ENCODE peak calls at places on chromosomes 2 and 18, in five cellular contexts. P is Karpas-422, X is fibroblast of lung, V is gastrocnemius medialis, J is tibial artery. T is an unnamed sample. For H3K27me3 and H3K4me1, the result is how much of the 10 kb centered on the place peaks cover.

GRCh38 chr2:237167934-237168333 is 82.2 kb downstream of the COPS8 start:
- DNase-seq in P (no peak), X (no peak), V (no peak), J (no peak), T (no peak)

GRCh38 chr2:58131191-58132011 is 84.8 kb downstream of the VRK2 start:
- DNase-seq in P (no peak), X (peak), V (no peak), J (no peak), T (no peak)

GRCh38 chr2:10501521-10501961 is 53.4 kb upstream of the ODC1 start:
- DNase-seq in P (no peak), X (no peak), V (no peak), J (peak), T (peak)

GRCh38 chr2:155060906-155061305 is 362.4 kb downstream of the KCNJ3 start:
- DNase-seq in P (no peak), X (no peak), V (no peak), J (no peak), T (no peak)

GRCh38 chr2:48114256-48114655 is 208.0 kb upstream of the FBXO11 start:
- DNase-seq in P (peak), X (peak), V (no peak), J (no peak), T (no peak)

GRCh38 chr2:184004945-184005672 is 593.2 kb upstream of the ZNF804A start:
- DNase-seq in P (no peak), X (no peak), V (no peak), J (no peak), T (no peak)

GRCh38 chr2:226963528-226963927 is 127.7 kb downstream of the RHBDD1 start:
- DNase-seq in P (no peak), X (peak), V (no peak), J (no peak), T (no peak)

GRCh38 chr2:62597323-62597722 is 91.3 kb upstream of the TMEM17 start:
- DNase-seq in P (peak), X (peak), V (no peak), J (no peak), T (no peak)

GRCh38 chr18:48828713-48829442 is 121.9 kb downstream of the SMAD7 start:
- DNase-seq in P (no peak), X (no peak), V (peak), J (peak), T (peak)

GRCh38 chr2:5695641-5696350 is 3.6 kb downstream of the SOX11 start:
- DNase-seq in P (no peak), X (peak), V (no peak), J (no peak), T (no peak)

GRCh38 chr2:43193996-43194869 is 32.2 kb downstream of the ZFP36L2 start:
- DNase-seq in P (no peak), X (no peak), V (no peak), J (no peak), T (no peak)

GRCh38 chr2:99425022-99425421 is 64.8 kb downstream of the REV1 start:
- DNase-seq in P (no peak), X (peak), V (no peak), J (no peak), T (no peak)

GRCh38 chr2:150060341-150060740 is 427.1 kb downstream of the RND3 start:
- DNase-seq in P (no peak), X (no peak), V (no peak), J (no peak), T (no peak)

GRCh38 chr2:120761164-120761861 is 25.6 kb downstream of the GLI2 start:
- DNase-seq in P (no peak), X (no peak), V (no peak), J (peak), T (peak)

GRCh38 chr2:84946204-84947009 is 24.6 kb upstream of the KCMF1 start:
- DNase-seq in P (peak), X (peak), V (no peak), J (peak), T (peak)

GRCh38 chr2:160474319-160474645 is 19.3 kb downstream of the RBMS1 start:
- DNase-seq in P (no peak), X (no peak), V (no peak), J (no peak), T (no peak)
- H3K4me3 ChIP-seq in P (no peak), X (no peak), V (no peak), J (no peak), T (no peak)

GRCh38 chr18:11031966-11032365 is 117.4 kb downstream of the PIEZO2 start:
- DNase-seq in P (no peak), X (no peak), V (no peak), J (no peak), T (no peak)
- H3K27me3 ChIP-seq in P (under half), X (under half), V (under half), J (under half), T (under half)

DNA sequence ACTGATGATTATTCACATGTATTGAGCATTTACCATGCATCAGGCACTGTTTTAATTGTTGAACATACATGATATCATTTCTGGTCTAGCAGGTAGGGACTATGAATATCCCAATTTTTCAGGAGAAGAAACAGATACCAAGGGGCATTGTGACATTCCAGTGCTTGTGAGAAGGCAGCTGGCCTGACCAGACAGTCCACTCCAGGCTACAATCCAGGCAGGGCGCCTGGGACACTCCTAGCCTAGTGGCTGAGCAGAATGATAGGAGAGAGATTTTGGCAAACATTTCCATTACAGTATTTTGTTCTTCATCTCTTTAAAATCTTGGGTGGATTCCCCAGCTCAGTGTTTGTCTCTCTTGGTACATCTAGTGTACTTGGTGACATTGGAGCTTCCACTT is 24.9 kb downstream of the ZNF892 start:
- DNase-seq in P (no peak), X (no peak), V (no peak), J (no peak), T (no peak)
- H3K4me1 ChIP-seq in P (under half), X (under half), V (under half), J (under half), T (under half)

GRCh38 chr18:23529597-23529996 is 26.3 kb downstream of the RMC1 start:
- DNase-seq in P (no peak), X (peak), V (no peak), J (no peak), T (no peak)
- H3K4me3 ChIP-seq in P (no peak), X (no peak), V (no peak), J (no peak), T (no peak)

GRCh38 chr2:111046670-111047069 is 74.0 kb upstream of the BCL2L11 start:
- DNase-seq in P (no peak), X (no peak), V (no peak), J (no peak), T (no peak)
- H3K27me3 ChIP-seq in P (under half), X (under half), V (under half), J (under half), T (under half)

GRCh38 chr2:111173856-111174255 is 53.1 kb downstream of the BCL2L11 start:
- DNase-seq in P (no peak), X (no peak), V (no peak), J (no peak), T (no peak)
- H3K4me1 ChIP-seq in P (under half), X (under half), V (under half), J (under half), T (under half)

DNA sequence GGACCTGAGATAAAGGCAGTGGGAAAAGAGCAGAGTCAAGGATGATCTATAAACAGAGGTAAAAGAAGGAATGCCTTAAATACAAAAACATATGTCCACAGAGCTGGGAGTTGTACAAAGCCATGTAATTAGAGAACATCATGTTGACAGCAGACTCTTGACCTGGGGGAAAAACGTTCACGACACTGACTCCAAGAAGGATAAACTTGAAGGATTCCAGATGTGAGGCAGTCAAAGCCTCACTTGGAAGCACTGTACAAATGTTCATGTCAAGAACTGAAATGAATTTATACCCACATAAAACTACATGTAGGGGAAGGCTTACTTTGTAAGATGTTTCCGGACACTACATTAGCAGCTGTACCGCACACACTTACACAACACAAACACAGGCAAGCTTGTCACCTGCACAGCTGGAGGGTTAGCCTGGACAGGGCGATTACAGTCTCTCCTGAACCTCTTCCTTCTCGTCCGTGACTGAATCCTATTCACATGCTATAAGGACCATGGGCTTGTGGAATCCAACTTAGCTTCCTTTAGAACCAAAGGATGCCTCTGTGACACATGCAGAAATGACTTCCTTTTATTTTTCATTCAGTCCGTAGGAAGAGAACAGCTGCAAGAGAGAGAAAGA is 88.6 kb downstream of the SH3YL1 start:
- DNase-seq in P (no peak), X (no peak), V (no peak), J (no peak), T (no peak)
- H3K4me3 ChIP-seq in P (no peak), X (no peak), V (no peak), J (no peak), T (no peak)

GRCh38 chr2:12896283-12897014 is 179.7 kb downstream of the TRIB2 start:
- DNase-seq in P (no peak), X (no peak), V (no peak), J (no peak), T (no peak)

GRCh38 chr2:12895017-12895416 is 178.3 kb downstream of the TRIB2 start:
- DNase-seq in P (no peak), X (no peak), V (no peak), J (no peak), T (no peak)

DNA sequence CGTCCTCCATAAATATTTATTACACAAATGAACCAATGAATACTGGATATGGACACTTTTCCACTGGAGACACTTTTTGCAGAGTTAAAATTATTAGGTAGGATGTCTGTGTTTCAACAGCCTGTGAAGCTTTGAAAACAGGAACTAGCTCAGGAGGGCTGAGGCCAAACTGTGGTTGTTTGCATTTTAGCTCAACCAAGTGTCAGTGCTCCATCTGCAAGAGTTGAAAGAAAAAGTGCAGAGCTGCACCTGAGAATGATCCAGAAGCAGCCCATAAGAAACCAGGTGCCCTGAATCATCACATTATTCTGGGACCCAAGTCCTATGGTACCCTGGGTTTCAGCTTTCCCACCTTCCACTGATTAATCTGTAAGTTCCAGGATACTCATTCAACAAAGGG is 180.4 kb downstream of the TRIB2 start:
- DNase-seq in P (peak), X (no peak), V (no peak), J (no peak), T (no peak)
- H3K27me3 ChIP-seq in P (under half), X (under half), V (under half), J (under half), T (under half)

GRCh38 chr18:58266291-58266690 is 222.3 kb downstream of the NEDD4L start:
- DNase-seq in P (no peak), X (no peak), V (no peak), J (no peak), T (no peak)
- H3K4me1 ChIP-seq in P (under half), X (under half), V (half or more), J (under half), T (under half)

T was measured in aorta.